ENCODE peak calls at places on chromosome 20, in nine cellular contexts. J is A549, W is fibroblast of mammary gland, K is neural crest cell, Y is colonic mucosa, L is GM10248, Z is upper lobe of right lung, R is stomach, S is RWPE2. H is an unnamed sample.

GRCh38 chr20:33507461-33507860 is 17.6 kb downstream of the CBFA2T2 start:
- DNase-seq in J (no peak), W (no peak), K (no peak), Y (no peak), L (no peak), Z (no peak), R (no peak), S (no peak), H (no peak)

GRCh38 chr20:35539756-35540212 is 2.1 kb upstream of the ERGIC3 start:
- DNase-seq in J (peak; percentile 19), W (no peak), K (peak; percentile 31), Y (peak; percentile 59), L (peak; percentile 82), Z (peak; percentile 76), R (peak; percentile 91), S (no peak), H (no peak)

GRCh38 chr20:59438201-59438600 is 137.8 kb downstream of the EDN3 start:
- DNase-seq in J (no peak), W (no peak), K (no peak), Y (no peak), L (no peak), Z (no peak), R (no peak), S (no peak), H (no peak)

GRCh38 chr20:1171461-1172093 is 13.2 kb downstream of the TMEM74B start:
- DNase-seq in J (peak; percentile 24), W (peak; percentile 34), K (peak; percentile 46), Y (no peak), L (no peak), Z (no peak), R (no peak), S (no peak), H (no peak)

GRCh38 chr20:52731086-52731485 is 241.1 kb upstream of the TSHZ2 start:
- DNase-seq in J (no peak), W (no peak), K (no peak), Y (no peak), L (no peak), Z (no peak), R (peak; percentile 25), S (no peak), H (no peak)

GRCh38 chr20:17725094-17725835 is 25.5 kb downstream of the BANF2 start:
- DNase-seq in J (no peak), W (no peak), K (no peak), Y (no peak), L (no peak), Z (peak; percentile 94), R (no peak), S (no peak), H (no peak)

GRCh38 chr20:48723308-48724264 is 104.2 kb downstream of the PREX1 start:
- DNase-seq in J (no peak), W (no peak), K (no peak), Y (no peak), L (no peak), Z (peak; percentile 73), R (peak; percentile 83), S (peak; percentile 80), H (peak; percentile 89)

GRCh38 chr20:1802385-1803215 is 92.6 kb upstream of the SIRPA start:
- DNase-seq in J (peak; percentile 70), W (peak; percentile 66), K (peak; percentile 64), Y (peak; percentile 70), L (peak; percentile 70), Z (peak; percentile 86), R (no peak), S (no peak), H (peak; percentile 84)

GRCh38 chr20:59322101-59322500 is 21.7 kb downstream of the EDN3 start:
- DNase-seq in J (no peak), W (no peak), K (no peak), Y (no peak), L (no peak), Z (no peak), R (no peak), S (no peak), H (no peak)

GRCh38 chr20:53643031-53643832 is 49.6 kb upstream of the ZNF217 start:
- DNase-seq in J (peak; percentile 87), W (peak; percentile 80), K (no peak), Y (peak; percentile 67), L (peak; percentile 79), Z (no peak), R (peak; percentile 52), S (peak; percentile 85), H (no peak)

GRCh38 chr20:41888434-41888833 is 270.3 kb upstream of the CHD6 start:
- DNase-seq in J (no peak), W (no peak), K (no peak), Y (no peak), L (no peak), Z (no peak), R (no peak), S (no peak), H (no peak)

GRCh38 chr20:37758332-37758731 is 64.5 kb downstream of the CTNNBL1 start:
- DNase-seq in J (peak; percentile 8), W (no peak), K (no peak), Y (no peak), L (no peak), Z (no peak), R (no peak), S (no peak), H (no peak)

GRCh38 chr20:52103469-52103910 is 88.1 kb downstream of the ZFP64 start:
- DNase-seq in J (no peak), W (peak; percentile 36), K (no peak), Y (no peak), L (peak; percentile 31), Z (peak; percentile 33), R (no peak), S (peak; percentile 82), H (no peak)

GRCh38 chr20:61353261-61353995 is 101.4 kb downstream of the CDH4 start:
- DNase-seq in J (no peak), W (peak; percentile 37), K (no peak), Y (no peak), L (no peak), Z (no peak), R (no peak), S (no peak), H (no peak)

GRCh38 chr20:17845701-17846475 is 122.7 kb downstream of the SNX5 start:
- DNase-seq in J (no peak), W (no peak), K (no peak), Y (peak; percentile 69), L (no peak), Z (no peak), R (no peak), S (no peak), H (no peak)

GRCh38 chr20:47464380-47465101 is 37.1 kb upstream of the NCOA3 start:
- DNase-seq in J (peak; percentile 99), W (peak; percentile 99), K (no peak), Y (peak; percentile 74), L (no peak), Z (no peak), R (peak; percentile 59), S (peak; percentile 98), H (peak; percentile 91)
- TF ChIP-seq CTCF in J (no peak), W (peak; percentile 60), K (peak; percentile 47), Y (no peak), L (no peak), Z (peak; percentile 53), R (no peak), S (peak; percentile 98), H (peak; percentile 62)

GRCh38 chr20:25247100-25247665 is 702 bp upstream of the PYGB start:
- DNase-seq in J (peak; percentile 84), W (peak; percentile 69), K (peak; percentile 51), Y (peak; percentile 83), L (no peak), Z (peak; percentile 82), R (peak; percentile 68), S (no peak), H (no peak)
- TF ChIP-seq CTCF in J (peak; percentile 73), W (peak; percentile 42), K (peak; percentile 43), Y (peak; percentile 30), L (peak; percentile 22), Z (peak; percentile 51), R (peak; percentile 31), S (peak; percentile 82), H (peak; percentile 73)

GRCh38 chr20:64222273-64222672 is 33.3 kb upstream of the PCMTD2 start:
- DNase-seq in J (no peak), W (peak; percentile 23), K (no peak), Y (no peak), L (no peak), Z (no peak), R (peak; percentile 26), S (peak; percentile 96), H (no peak)

GRCh38 chr20:64219202-64219601 is 36.3 kb upstream of the PCMTD2 start:
- DNase-seq in J (no peak), W (no peak), K (no peak), Y (no peak), L (no peak), Z (no peak), R (no peak), S (no peak), H (no peak)

GRCh38 chr20:64219730-64220129 is 35.8 kb upstream of the PCMTD2 start:
- DNase-seq in J (no peak), W (no peak), K (no peak), Y (no peak), L (no peak), Z (no peak), R (no peak), S (no peak), H (no peak)

GRCh38 chr20:64220420-64220819 is 35.1 kb upstream of the PCMTD2 start:
- DNase-seq in J (no peak), W (no peak), K (no peak), Y (no peak), L (no peak), Z (no peak), R (no peak), S (no peak), H (no peak)

GRCh38 chr20:64220891-64221527 is 34.5 kb upstream of the PCMTD2 start:
- DNase-seq in J (no peak), W (no peak), K (no peak), Y (no peak), L (no peak), Z (no peak), R (no peak), S (no peak), H (no peak)
- TF ChIP-seq CTCF in J (no peak), W (no peak), K (no peak), Y (no peak), L (no peak), Z (no peak), R (no peak), S (no peak), H (no peak)

GRCh38 chr20:46816916-46817638 is 77.6 kb upstream of the EYA2 start:
- DNase-seq in J (no peak), W (no peak), K (no peak), Y (no peak), L (no peak), Z (no peak), R (no peak), S (no peak), H (no peak)

GRCh38 chr20:46816097-46816496 is 78.5 kb upstream of the EYA2 start:
- DNase-seq in J (no peak), W (no peak), K (no peak), Y (no peak), L (no peak), Z (no peak), R (no peak), S (no peak), H (peak; percentile 42)

GRCh38 chr20:46823753-46824152 is 70.9 kb upstream of the EYA2 start:
- DNase-seq in J (no peak), W (no peak), K (no peak), Y (no peak), L (no peak), Z (no peak), R (no peak), S (no peak), H (no peak)

GRCh38 chr20:46823271-46823747 is 71.3 kb upstream of the EYA2 start:
- DNase-seq in J (no peak), W (peak; percentile 14), K (no peak), Y (peak; percentile 83), L (no peak), Z (no peak), R (peak; percentile 47), S (no peak), H (no peak)

GRCh38 chr20:46820682-46821081 is 74.0 kb upstream of the EYA2 start:
- DNase-seq in J (no peak), W (no peak), K (no peak), Y (peak; percentile 74), L (no peak), Z (no peak), R (peak; percentile 30), S (no peak), H (peak; percentile 34)
- TF ChIP-seq CTCF in J (no peak), W (peak; percentile 17), K (no peak), Y (no peak), L (no peak), Z (no peak), R (no peak), S (peak; percentile 44), H (no peak)